ENCODE peak calls at places on chromosomes 3 and 15, in nine cellular contexts. R is heart left ventricle, L is Panc1, G is A549, A is H9, O is HCT116, D is transverse colon, S is SK-N-SH, F is PC-9. B is an unnamed sample.

GRCh38 chr3:100411091-100411982 is 10.0 kb downstream of the LNP1 start:
- DNase-seq in R (no peak), L (no peak), G (no peak), A (no peak), O (no peak), D (no peak), S (no peak), F (no peak), B (no peak)

GRCh38 chr15:84604804-84605203 is 4.0 kb downstream of the ZSCAN2 start:
- DNase-seq in R (no peak), L (no peak), G (no peak), A (no peak), O (no peak), D (no peak), S (no peak), F (no peak), B (no peak)

GRCh38 chr15:35320158-35320780 is 225.7 kb downstream of the DPH6 start:
- DNase-seq in R (no peak), L (no peak), G (no peak), A (no peak), O (no peak), D (no peak), S (no peak), F (no peak), B (no peak)

GRCh38 chr15:74785716-74786032 is 3.8 kb downstream of the CSK start:
- DNase-seq in R (no peak), L (no peak), G (no peak), A (no peak), O (no peak), D (no peak), S (no peak), F (no peak), B (no peak)

GRCh38 chr3:149638401-149639092 is 19.3 kb downstream of the WWTR1 start:
- DNase-seq in R (no peak), L (no peak), G (no peak), A (no peak), O (no peak), D (no peak), S (no peak), F (no peak), B (no peak)

GRCh38 chr3:140910860-140911259 is 30.8 kb upstream of the SLC25A36 start:
- DNase-seq in R (no peak), L (no peak), G (peak; percentile 12), A (peak; percentile 53), O (peak; percentile 51), D (no peak), S (peak; percentile 22), F (no peak), B (no peak)

GRCh38 chr3:131393868-131394267 is 12.3 kb downstream of the NUDT16 start:
- DNase-seq in R (no peak), L (no peak), G (no peak), A (no peak), O (no peak), D (no peak), S (no peak), F (no peak), B (no peak)

GRCh38 chr3:58023536-58023935 is 15.3 kb downstream of the FLNB start:
- DNase-seq in R (no peak), L (no peak), G (no peak), A (no peak), O (no peak), D (no peak), S (no peak), F (no peak), B (no peak)

GRCh38 chr15:45107941-45108630 is 5.9 kb downstream of the DUOX2 start:
- DNase-seq in R (no peak), L (no peak), G (no peak), A (no peak), O (no peak), D (no peak), S (no peak), F (no peak), B (no peak)

GRCh38 chr3:14413381-14414071 is 11.1 kb downstream of the SLC6A6 start:
- DNase-seq in R (no peak), L (no peak), G (peak; percentile 65), A (no peak), O (no peak), D (no peak), S (no peak), F (peak; percentile 56), B (no peak)

GRCh38 chr3:52068055-52068704 is 11.8 kb upstream of the DUSP7 start:
- DNase-seq in R (no peak), L (no peak), G (no peak), A (no peak), O (no peak), D (no peak), S (peak; percentile 93), F (no peak), B (no peak)

GRCh38 chr3:9818666-9819335 is 8.7 kb downstream of the TTLL3 start:
- DNase-seq in R (no peak), L (no peak), G (no peak), A (no peak), O (no peak), D (no peak), S (no peak), F (no peak), B (no peak)

GRCh38 chr3:9825461-9826040 is 15.5 kb downstream of the TTLL3 start:
- DNase-seq in R (no peak), L (no peak), G (no peak), A (no peak), O (no peak), D (no peak), S (no peak), F (no peak), B (no peak)

GRCh38 chr3:9820543-9820942 is 10.5 kb downstream of the TTLL3 start:
- DNase-seq in R (no peak), L (no peak), G (no peak), A (no peak), O (no peak), D (no peak), S (no peak), F (no peak), B (no peak)

GRCh38 chr3:9817437-9817836 is 7.4 kb downstream of the TTLL3 start:
- DNase-seq in R (no peak), L (no peak), G (no peak), A (no peak), O (no peak), D (no peak), S (no peak), F (no peak), B (no peak)

GRCh38 chr3:9820944-9821343 is 10.9 kb downstream of the TTLL3 start:
- DNase-seq in R (no peak), L (no peak), G (peak; percentile 56), A (peak; percentile 55), O (no peak), D (no peak), S (peak; percentile 39), F (no peak), B (no peak)
- TF ChIP-seq CTCF in R (no peak), L (no peak), G (peak; percentile 19), A (peak; percentile 67), O (peak; percentile 51), D (no peak), S (peak; percentile 48), F (peak; percentile 65), B (no peak)

GRCh38 chr15:99981839-99982658 is 248.8 kb upstream of the LYSMD4 start:
- DNase-seq in R (no peak), L (no peak), G (no peak), A (no peak), O (no peak), D (no peak), S (peak; percentile 66), F (no peak), B (no peak)
- H3K9me3 ChIP-seq in R (no peaks in the 10 kb centered on the region), L (no peaks in the 10 kb centered on the region), G (no peaks in the 10 kb centered on the region), A (no peaks in the 10 kb centered on the region), O (no peaks in the 10 kb centered on the region), D (no peaks in the 10 kb centered on the region), S (no peaks in the 10 kb centered on the region), F (no peaks in the 10 kb centered on the region), B (no peaks in the 10 kb centered on the region)

GRCh38 chr15:59616390-59616789 is 4.8 kb downstream of the GCNT3 start:
- DNase-seq in R (no peak), L (no peak), G (peak; percentile 34), A (no peak), O (no peak), D (peak; percentile 45), S (no peak), F (peak; percentile 4), B (no peak)

GRCh38 chr15:59622289-59622688 is 10.7 kb downstream of the GCNT3 start:
- DNase-seq in R (no peak), L (peak; percentile 45), G (peak; percentile 86), A (peak; percentile 75), O (peak; percentile 42), D (peak; percentile 84), S (peak; percentile 54), F (peak; percentile 45), B (no peak)
- TF ChIP-seq CTCF in R (no peak), L (peak; percentile 79), G (peak; percentile 74), A (peak; percentile 73), O (peak; percentile 81), D (peak; percentile 72), S (peak; percentile 50), F (peak; percentile 69), B (no peak)

GRCh38 chr3:190989213-190989612 is 126.7 kb upstream of the GMNC start:
- DNase-seq in R (no peak), L (no peak), G (no peak), A (no peak), O (no peak), D (no peak), S (no peak), F (no peak), B (no peak)

GRCh38 chr3:190983875-190984274 is 121.4 kb upstream of the GMNC start:
- DNase-seq in R (no peak), L (no peak), G (no peak), A (no peak), O (no peak), D (no peak), S (no peak), F (no peak), B (no peak)

GRCh38 chr3:190990898-190991297 is 128.4 kb upstream of the GMNC start:
- DNase-seq in R (no peak), L (no peak), G (no peak), A (no peak), O (no peak), D (no peak), S (no peak), F (peak; percentile 2), B (no peak)

GRCh38 chr3:190984502-190985244 is 122.2 kb upstream of the GMNC start:
- DNase-seq in R (no peak), L (no peak), G (no peak), A (no peak), O (no peak), D (no peak), S (no peak), F (no peak), B (no peak)

GRCh38 chr3:190988102-190988501 is 125.6 kb upstream of the GMNC start:
- DNase-seq in R (no peak), L (no peak), G (no peak), A (no peak), O (no peak), D (no peak), S (no peak), F (no peak), B (no peak)
- H3K9me3 ChIP-seq in R (peaks cover 18% of the 10 kb centered on the region), L (no peaks in the 10 kb centered on the region), G (no peaks in the 10 kb centered on the region), A (peaks cover 15% of the 10 kb centered on the region), O (no peaks in the 10 kb centered on the region), D (peaks cover 2% of the 10 kb centered on the region), S (no peaks in the 10 kb centered on the region), F (no peaks in the 10 kb centered on the region), B (no peaks in the 10 kb centered on the region)

GRCh38 chr3:49700453-49701128 is 11.2 kb downstream of the RNF123 start:
- DNase-seq in R (no peak), L (no peak), G (no peak), A (peak; percentile 57), O (no peak), D (no peak), S (no peak), F (no peak), B (no peak)
- TF ChIP-seq CTCF in R (no peak), L (no peak), G (no peak), A (peak; percentile 57), O (peak; percentile 46), D (no peak), S (peak; percentile 34), F (no peak), B (no peak)

B was measured in pancreas.